ENCODE peak calls at places on chromosomes 4 and X, in six cellular contexts. Y is cardiac fibroblast, E is left lung, P is transverse colon, D is lung, G is epithelial cell of proximal tubule. A is an unnamed sample.

GRCh38 chr4:56979674-56980073 is 978 bp downstream of the POLR2B start:
- DNase-seq in D (no peak), E (no peak), P (peak), Y (peak), G (no peak), A (peak)

GRCh38 chrX:77446840-77447239 is 349 bp upstream of the FGF16 start:
- DNase-seq in D (no peak), E (no peak), P (no peak), Y (no peak), G (no peak), A (no peak)

GRCh38 chrX:150934453-150934852 is 36.0 kb upstream of the CD99L2 start:
- DNase-seq in G (peak), D (no peak), Y (peak), E (no peak), P (peak), A (peak)

GRCh38 chr4:140754918-140755810 is 1.0 kb downstream of the TBC1D9 start:
- DNase-seq in E (no peak), P (no peak), Y (no peak), D (no peak), G (no peak), A (no peak)

GRCh38 chr4:164012396-164013027 is 518.0 kb downstream of the TMA16 start:
- DNase-seq in P (no peak), Y (no peak), D (no peak), E (no peak), G (no peak), A (peak)

GRCh38 chr4:185282968-185283367 is 73.6 kb downstream of the SNX25 start:
- DNase-seq in E (peak), Y (peak), P (no peak), D (peak), G (no peak), A (peak)

GRCh38 chr4:48031802-48032525 is 15.4 kb downstream of the NIPAL1 start:
- DNase-seq in G (no peak), Y (peak), P (no peak), E (no peak), D (no peak), A (no peak)

GRCh38 chr4:148955926-148956325 is 513.7 kb upstream of the NR3C2 start:
- DNase-seq in G (no peak), D (no peak), P (no peak), E (no peak), Y (no peak), A (peak)

GRCh38 chr4:172698256-172698655 is 470.4 kb upstream of the GALNT7 start:
- DNase-seq in G (no peak), E (no peak), D (no peak), P (no peak), Y (no peak), A (no peak)

GRCh38 chr4:88533088-88533790 is 9.7 kb upstream of the PYURF start:
- DNase-seq in P (no peak), E (no peak), Y (peak), D (no peak), G (no peak), A (peak)

GRCh38 chrX:53795583-53795982 is 109.1 kb upstream of the HUWE1 start:
- DNase-seq in G (no peak), P (no peak), E (no peak), Y (peak), D (no peak), A (no peak)

GRCh38 chr4:90419124-90419711 is 292.0 kb downstream of the CCSER1 start:
- DNase-seq in P (no peak), E (no peak), Y (peak), D (no peak), G (peak), A (peak)

GRCh38 chr4:48275247-48275646 is 5.6 kb upstream of the TEC start:
- DNase-seq in Y (peak), D (no peak), P (no peak), G (no peak), E (no peak), A (peak)

GRCh38 chrX:121349263-121349662 is 301.9 kb downstream of the GLUD2 start:
- DNase-seq in P (no peak), D (no peak), Y (no peak), G (no peak), E (no peak), A (no peak)

GRCh38 chr4:55272576-55272975 is 73.5 kb upstream of the SRD5A3 start:
- DNase-seq in Y (no peak), G (no peak), E (no peak), P (no peak), D (no peak), A (no peak)

GRCh38 chr4:55277011-55277410 is 69.0 kb upstream of the SRD5A3 start:
- DNase-seq in G (no peak), E (no peak), P (no peak), Y (no peak), D (no peak), A (no peak)

DNA sequence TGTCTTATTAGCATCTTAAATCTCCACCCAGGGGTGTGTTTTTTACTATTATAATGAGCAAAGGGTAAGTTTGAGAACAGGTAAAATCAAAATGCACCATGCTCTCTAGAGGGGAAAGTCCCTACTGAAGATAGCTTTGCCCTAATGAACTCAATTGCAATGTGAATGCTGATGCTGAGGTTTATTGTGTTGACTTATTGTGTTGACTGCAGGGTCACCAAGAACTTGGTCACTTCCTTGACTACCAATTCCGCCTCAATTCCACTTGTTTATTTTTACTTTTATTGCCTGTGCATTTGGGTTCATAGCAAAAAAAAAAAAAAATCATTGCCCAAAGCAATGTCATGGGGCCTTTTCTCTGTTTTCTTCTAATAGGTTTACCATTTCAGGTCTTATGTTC is 67.7 kb upstream of the SRD5A3 start:
- DNase-seq in P (no peak), E (no peak), G (no peak), D (no peak), Y (no peak), A (no peak)
- TF ChIP-seq CTCF in P (no peak), E (no peak), G (no peak), D (no peak), Y (no peak), A (no peak)

DNA sequence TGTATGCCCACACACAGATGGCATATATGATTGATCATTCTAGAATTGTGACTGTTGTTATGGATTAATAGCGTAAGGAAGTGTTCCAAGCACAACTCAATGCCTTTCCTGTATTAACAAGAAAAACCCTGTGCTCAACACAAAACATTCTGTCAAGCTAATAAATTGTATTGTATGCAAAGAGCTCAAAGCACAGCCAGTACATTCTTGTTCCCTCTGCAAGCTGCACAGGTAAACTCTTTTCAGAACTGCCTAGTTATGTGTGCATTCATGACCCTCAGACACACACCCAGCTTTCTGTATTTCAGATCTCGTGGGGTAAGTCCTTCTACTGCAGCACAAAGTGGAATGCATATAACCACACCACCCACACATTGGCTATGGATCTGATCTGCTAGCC is 34.3 kb upstream of the BANK1 start:
- DNase-seq in P (no peak), D (no peak), Y (no peak), G (no peak), E (no peak), A (no peak)
- H3K4me3 ChIP-seq in P (no peak), D (no peak), Y (no peak), G (no peak), E (no peak), A (no peak)

GRCh38 chr4:24884925-24885324 is 27.9 kb downstream of the CCDC149 start:
- DNase-seq in G (no peak), D (no peak), P (no peak), Y (no peak), E (no peak), A (no peak)
- TF ChIP-seq CTCF in G (no peak), D (no peak), P (no peak), Y (no peak), E (no peak), A (no peak)

DNA sequence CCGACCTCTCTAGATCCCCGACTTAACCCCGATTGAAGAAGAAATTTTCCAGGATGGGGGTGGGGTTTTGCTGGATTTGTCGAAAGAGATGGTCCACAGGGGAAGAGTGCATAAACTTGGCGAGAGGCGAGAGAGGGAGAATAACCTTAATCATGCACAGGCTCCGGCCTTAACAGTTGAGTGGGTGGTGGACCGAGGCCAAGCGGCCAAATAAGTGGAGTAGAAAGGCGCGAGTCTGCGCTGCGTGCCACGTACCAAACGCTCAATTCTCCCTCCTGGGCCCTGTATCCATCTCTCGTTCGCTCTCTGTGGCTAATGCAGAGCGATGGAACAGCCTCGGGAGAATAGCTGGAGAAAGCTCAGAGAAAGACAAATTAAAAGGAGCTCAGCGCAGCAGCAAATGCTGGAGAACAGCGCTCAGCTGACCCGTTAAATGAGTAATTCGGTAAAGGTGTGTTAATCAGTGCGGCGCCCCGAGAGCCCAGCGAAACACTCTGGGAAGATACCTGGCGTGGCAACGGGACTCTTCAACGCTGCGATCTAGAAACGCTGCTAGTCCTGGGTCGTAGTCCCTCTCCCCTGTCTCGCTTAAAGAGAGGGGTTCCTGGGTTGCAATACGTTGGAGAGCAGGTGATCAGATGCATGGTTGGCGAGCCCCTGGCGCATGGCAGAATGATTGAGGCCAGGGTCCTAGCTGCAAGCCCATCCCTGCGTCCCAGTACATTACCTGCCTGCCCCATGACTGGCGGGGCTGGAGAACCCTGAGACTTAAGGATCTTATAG is 887 bp upstream of the IL1RAPL2 start:
- DNase-seq in G (no peak), D (no peak), E (no peak), P (no peak), Y (no peak), A (peak)
- H3K4me3 ChIP-seq in G (no peak), D (no peak), E (no peak), P (no peak), Y (no peak), A (no peak)

GRCh38 chrX:37504991-37505390 is 66.5 kb upstream of the LANCL3 start:
- DNase-seq in D (no peak), E (no peak), Y (no peak), G (no peak), P (no peak), A (no peak)

DNA sequence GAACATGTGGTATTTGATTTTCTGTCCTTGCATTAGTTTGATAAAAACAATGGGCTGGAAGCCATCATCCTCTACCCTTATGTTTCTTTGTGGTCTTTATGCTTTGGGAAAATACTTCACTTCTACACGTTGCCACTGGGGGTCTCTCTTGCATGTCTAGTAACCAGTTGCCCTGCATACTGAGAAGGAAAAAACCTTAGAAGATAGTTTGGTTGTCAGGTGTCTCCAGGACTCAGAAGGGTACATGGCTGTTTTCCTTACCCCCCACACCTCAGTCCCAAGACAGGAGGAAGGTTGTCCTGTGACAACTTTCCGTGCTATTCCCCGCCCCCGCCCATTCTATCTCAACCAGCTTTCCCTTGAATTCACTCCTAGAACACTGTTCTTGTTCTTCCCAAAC is 62.1 kb upstream of the LANCL3 start:
- DNase-seq in D (no peak), Y (peak), G (no peak), E (no peak), P (no peak), A (peak)
- TF ChIP-seq CTCF in D (no peak), Y (peak), G (peak), E (peak), P (peak), A (peak)

DNA sequence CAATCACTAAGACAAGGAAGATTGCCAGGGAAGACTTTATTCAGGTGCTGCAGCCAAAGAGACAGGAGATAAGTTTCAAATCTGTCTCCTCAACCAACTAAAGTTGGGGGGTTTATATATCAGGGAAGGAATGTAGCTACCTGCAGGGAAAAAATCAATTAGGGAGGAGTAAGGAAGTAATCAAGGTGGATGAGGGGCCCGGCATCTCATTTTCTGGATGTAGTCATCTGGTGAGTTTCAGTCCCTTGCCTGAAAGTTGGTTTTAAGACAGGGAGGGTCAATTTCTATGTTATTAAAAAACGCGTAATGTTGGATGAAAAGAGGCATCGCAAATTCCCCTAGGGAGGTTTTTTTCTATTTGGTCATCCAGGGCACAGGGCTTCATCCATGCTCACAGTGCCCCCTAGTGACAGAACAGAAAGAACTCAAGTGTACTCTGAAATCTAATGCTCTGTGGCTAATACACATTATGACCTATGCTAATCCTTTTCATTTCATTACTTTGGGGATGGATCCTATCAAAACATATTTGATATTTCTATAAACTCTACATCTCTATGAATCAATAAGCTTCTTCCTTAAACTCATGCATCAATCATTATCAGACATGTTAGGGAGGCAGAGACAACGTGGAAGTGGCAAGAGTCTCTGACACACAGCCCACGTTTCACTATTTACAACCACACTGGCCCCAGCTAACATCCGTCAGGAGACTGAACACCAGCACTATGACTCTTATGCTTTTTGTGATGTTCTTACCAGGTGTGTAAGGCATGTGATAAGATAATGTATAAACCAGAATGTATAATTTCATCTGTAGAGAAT is 1577.0 kb upstream of the TENM3 start:
- DNase-seq in G (peak), P (no peak), E (no peak), Y (peak), D (no peak), A (peak)
- H3K4me3 ChIP-seq in G (peak), P (no peak), E (no peak), Y (no peak), D (no peak), A (no peak)

GRCh38 chrX:109218761-109219160 is 263.1 kb downstream of the GUCY2F start:
- DNase-seq in P (no peak), E (no peak), G (no peak), Y (no peak), D (no peak), A (no peak)
- TF ChIP-seq CTCF in P (no peak), E (no peak), G (no peak), Y (no peak), D (no peak), A (no peak)

DNA sequence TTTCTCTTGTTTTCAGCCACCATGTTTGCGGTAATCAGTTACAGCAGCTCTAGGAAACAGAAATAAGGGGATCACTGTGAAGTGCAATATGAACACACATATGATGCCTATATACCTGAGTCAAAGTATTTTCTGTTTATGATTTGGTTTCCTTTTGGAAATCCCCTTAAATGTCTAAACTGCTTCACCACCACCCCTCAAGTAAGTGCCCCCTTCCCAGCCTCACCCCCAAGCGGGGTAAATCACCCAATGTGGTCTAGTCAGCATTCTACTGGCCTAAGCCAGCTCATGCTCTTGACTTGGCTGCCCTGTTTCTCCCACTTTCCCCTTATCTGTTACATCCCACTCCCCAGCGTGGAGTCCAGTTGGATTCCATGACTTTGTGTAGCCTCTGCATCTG is 176.5 kb downstream of the QDPR start:
- DNase-seq in Y (no peak), G (no peak), P (no peak), E (no peak), D (no peak), A (no peak)
- H3K4me3 ChIP-seq in Y (no peak), G (no peak), P (no peak), E (no peak), D (no peak), A (no peak)

A was measured in epithelial cell of esophagus.